ENCODE peak calls at places on chromosome 5, in seven cellular contexts. H is dermis microvascular lymphatic vessel endothelial cell; N is NCI-H524; U is GDM1; E is coronary artery; G is NCI-H1417; R is activated T-helper 1 cell treated with anti-CD3 and anti-CD28 coated beads, Interleukin-12 subunit alpha, Interleukin-12 subunit beta, Interleukin-2, Interleukin-4 antibody, amounts not matched to agents 30 ng/mL and 10 ng/mL and 1 ng/mL, durations not matched to agents 14 hours and 24 hours and 36 hours. L is an unnamed sample.

GRCh38 chr5:179867079-179867465 is 8.5 kb upstream of the MRNIP start:
- DNase-seq in E (no peak), G (no peak), N (no peak), R (no peak), U (no peak), H (no peak), L (no peak)

GRCh38 chr5:6491548-6492290 is 43.1 kb downstream of the UBE2QL1 start:
- DNase-seq in N (no peak), U (no peak), G (no peak), H (no peak), R (no peak), E (peak; percentile 24), L (no peak)

GRCh38 chr5:153813871-153814270 is 224.8 kb downstream of the FAM114A2 start:
- DNase-seq in N (no peak), R (no peak), U (no peak), E (no peak), H (no peak), G (no peak), L (no peak)

GRCh38 chr5:168773231-168773630 is 194.1 kb upstream of the PANK3 start:
- DNase-seq in U (no peak), E (no peak), H (no peak), G (no peak), R (no peak), N (peak; percentile 78), L (no peak)

GRCh38 chr5:172276214-172276613 is 7.3 kb downstream of the UBTD2 start:
- DNase-seq in R (no peak), G (no peak), E (no peak), H (peak; percentile 3), U (no peak), N (no peak), L (peak; percentile 42)

GRCh38 chr5:95327211-95327610 is 42.3 kb upstream of the MCTP1 start:
- DNase-seq in N (no peak), U (no peak), R (no peak), H (no peak), E (no peak), G (no peak), L (no peak)

GRCh38 chr5:2169862-2170820 is 287.4 kb upstream of the IRX4 start:
- DNase-seq in N (no peak), H (no peak), E (no peak), R (no peak), G (peak; percentile 76), U (no peak), L (no peak)

GRCh38 chr5:123083298-123083697 is 5.7 kb upstream of the PRDM6 start:
- DNase-seq in R (no peak), G (no peak), E (no peak), N (peak; percentile 35), H (no peak), U (no peak), L (no peak)

GRCh38 chr5:147782053-147783028 is at the start of gene JAKMIP2:
- DNase-seq in E (no peak), G (peak; percentile 95), H (no peak), R (peak; percentile 83), U (no peak), N (peak; percentile 96), L (no peak)

GRCh38 chr5:135221696-135222095 is 177.3 kb downstream of the MACROH2A1 start:
- DNase-seq in H (no peak), E (peak; percentile 29), R (no peak), U (no peak), N (no peak), G (no peak), L (no peak)

GRCh38 chr5:59358005-59358404 is 535.5 kb downstream of the PDE4D start:
- DNase-seq in U (no peak), H (no peak), E (no peak), R (no peak), G (no peak), N (no peak), L (no peak)

GRCh38 chr5:180010636-180011035 is 60.9 kb downstream of the RNF130 start:
- DNase-seq in U (no peak), R (no peak), N (no peak), G (no peak), E (no peak), H (no peak), L (no peak)

GRCh38 chr5:78405820-78406750 is 45.7 kb downstream of the SCAMP1 start:
- DNase-seq in E (no peak), N (no peak), U (no peak), G (no peak), R (no peak), H (peak; percentile 30), L (no peak)

GRCh38 chr5:142253938-142254895 is 70.6 kb downstream of the SPRY4 start:
- DNase-seq in U (no peak), E (no peak), N (no peak), R (no peak), H (no peak), G (no peak), L (no peak)

GRCh38 chr5:125323613-125324012 is 577.2 kb upstream of the ZNF608 start:
- DNase-seq in H (no peak), R (no peak), G (peak; percentile 11), E (no peak), U (no peak), N (no peak), L (no peak)

GRCh38 chr5:143195496-143195895 is 208.0 kb downstream of the NR3C1 start:
- DNase-seq in U (no peak), E (no peak), N (no peak), G (no peak), R (no peak), H (no peak), L (no peak)

GRCh38 chr5:33238826-33239670 is 201.7 kb upstream of the TARS1 start:
- DNase-seq in G (no peak), R (no peak), U (no peak), N (no peak), E (no peak), H (peak; percentile 47), L (no peak)

GRCh38 chr5:141889282-141889871 is 11.2 kb upstream of the PCDH1 start:
- DNase-seq in U (no peak), N (no peak), E (no peak), G (no peak), R (no peak), H (peak; percentile 51), L (no peak)

GRCh38 chr5:179137643-179138567 is 77.7 kb downstream of the ZNF354C start:
- DNase-seq in H (no peak), U (no peak), R (no peak), E (no peak), N (no peak), G (no peak), L (no peak)

GRCh38 chr5:68279960-68280359 is 64.4 kb downstream of the PIK3R1 start:
- DNase-seq in R (peak; percentile 44), N (no peak), G (no peak), U (no peak), E (no peak), H (no peak), L (no peak)

GRCh38 chr5:134547579-134547978 is 22.1 kb downstream of the JADE2 start:
- DNase-seq in U (no peak), E (no peak), R (no peak), H (no peak), G (no peak), N (no peak), L (no peak)

GRCh38 chr5:23466401-23466886 is 41.0 kb upstream of the PRDM9 start:
- DNase-seq in R (no peak), H (no peak), N (no peak), E (no peak), U (no peak), G (no peak), L (peak; percentile 75)

GRCh38 chr5:168046163-168046562 is 245.3 kb upstream of the WWC1 start:
- DNase-seq in H (no peak), N (no peak), G (no peak), U (no peak), E (no peak), R (no peak), L (no peak)

GRCh38 chr5:150156033-150156381 is 362 bp upstream of the PDGFRB start:
- DNase-seq in U (no peak), E (no peak), H (no peak), N (no peak), G (no peak), R (no peak), L (no peak)

GRCh38 chr5:94111209-94112004 is 370.0 kb upstream of the POU5F2 start:
- DNase-seq in E (peak; percentile 97), H (peak; percentile 90), R (peak; percentile 88), N (peak; percentile 88), U (peak; percentile 87), G (peak; percentile 92), L (peak; percentile 96)

GRCh38 chr5:1206521-1207412 is 5.4 kb downstream of the SLC6A19 start:
- DNase-seq in G (no peak), N (no peak), R (no peak), H (no peak), U (no peak), E (no peak), L (no peak)

GRCh38 chr5:32506809-32507208 is 62.3 kb upstream of the ZFR start:
- DNase-seq in G (no peak), R (no peak), N (no peak), E (no peak), H (no peak), U (no peak), L (no peak)

GRCh38 chr5:166561759-166562158 is 1729.7 kb upstream of the WWC1 start:
- DNase-seq in H (no peak), R (no peak), G (no peak), N (no peak), E (no peak), U (no peak), L (no peak)

GRCh38 chr5:165086424-165086823 is 1581.0 kb downstream of the MAT2B start:
- DNase-seq in G (no peak), E (no peak), H (no peak), U (no peak), N (no peak), R (no peak), L (no peak)

GRCh38 chr5:149170292-149170691 is 29.0 kb downstream of the ABLIM3 start:
- DNase-seq in E (no peak), U (no peak), G (peak; percentile 71), N (peak; percentile 99), H (peak; percentile 55), R (no peak), L (no peak)

GRCh38 chr5:11620172-11620571 is 284.1 kb downstream of the CTNND2 start:
- DNase-seq in E (no peak), R (no peak), H (no peak), N (no peak), G (no peak), U (no peak), L (no peak)

GRCh38 chr5:157719231-157719630 is 12.0 kb upstream of the THG1L start:
- DNase-seq in N (no peak), R (no peak), E (no peak), H (no peak), G (no peak), U (no peak), L (no peak)

GRCh38 chr5:56307714-56308346 is 74.7 kb upstream of the ANKRD55 start:
- DNase-seq in E (no peak), H (no peak), G (no peak), R (no peak), U (no peak), N (no peak), L (peak; percentile 39)

GRCh38 chr5:160434022-160434531 is 12.4 kb downstream of the PTTG1 start:
- DNase-seq in H (no peak), G (peak; percentile 95), R (no peak), U (no peak), E (no peak), N (no peak), L (peak; percentile 46)

L was measured in HepG2.